ENCODE peak calls at places on chromosomes 12 and 14, in six cellular contexts. O, Y, H, W, Q and R are unnamed samples.
A peak's percentile ranks its signal among the peaks of the same experiment; 100 is the strongest.

GRCh38 chr12:87704374-87704773 is 324.8 kb downstream of the C12orf50 start:
- DNase-seq in H (no peak), Q (no peak), O (no peak), W (no peak), Y (no peak), R (no peak)

GRCh38 chr14:56002876-56003625 is 115.2 kb upstream of the PELI2 start:
- DNase-seq in Q (no peak), W (no peak), O (no peak), H (no peak), Y (no peak), R (no peak)

GRCh38 chr12:102848832-102849231 is 68.2 kb downstream of the PAH start:
- DNase-seq in O (no peak), W (no peak), Q (no peak), Y (no peak), H (no peak), R (no peak)

GRCh38 chr14:84520711-84521338 is 1009.1 kb upstream of the FLRT2 start:
- DNase-seq in Y (peak; percentile 2), H (no peak), O (peak; percentile 18), Q (peak; percentile 10), W (no peak), R (no peak)

GRCh38 chr14:34059925-34060746 is 109.3 kb upstream of the EGLN3 start:
- DNase-seq in W (peak; percentile 47), H (peak; percentile 80), Y (peak; percentile 57), O (peak; percentile 86), Q (peak; percentile 88), R (peak; percentile 62)

GRCh38 chr12:6745751-6746525 is 7.0 kb downstream of the MLF2 start:
- DNase-seq in Q (no peak), W (no peak), H (peak; percentile 60), O (no peak), Y (no peak), R (peak; percentile 12)

GRCh38 chr12:57389033-57389432 is 41.8 kb downstream of the R3HDM2 start:
- DNase-seq in O (no peak), W (no peak), Q (no peak), Y (peak; percentile 80), H (no peak), R (peak; percentile 92)

GRCh38 chr14:73729556-73730265 is 15.5 kb upstream of the PNMA1 start:
- DNase-seq in W (no peak), O (no peak), Y (no peak), Q (no peak), H (no peak), R (no peak)

GRCh38 chr14:95679995-95680735 is 6.1 kb upstream of the TCL1B start:
- DNase-seq in Q (peak; percentile 30), H (no peak), O (peak; percentile 63), W (no peak), Y (no peak), R (no peak)

GRCh38 chr14:85233756-85234545 is 296.0 kb upstream of the FLRT2 start:
- DNase-seq in Q (no peak), W (no peak), H (no peak), O (no peak), Y (peak; percentile 24), R (peak; percentile 85)

GRCh38 chr14:85584481-85584880 is 54.5 kb downstream of the FLRT2 start:
- DNase-seq in W (no peak), Y (no peak), O (no peak), H (no peak), Q (no peak), R (no peak)

GRCh38 chr12:79020106-79020505 is 155.5 kb downstream of the SYT1 start:
- DNase-seq in Q (no peak), O (no peak), H (no peak), W (no peak), Y (peak; percentile 10), R (peak; percentile 25)

DNA sequence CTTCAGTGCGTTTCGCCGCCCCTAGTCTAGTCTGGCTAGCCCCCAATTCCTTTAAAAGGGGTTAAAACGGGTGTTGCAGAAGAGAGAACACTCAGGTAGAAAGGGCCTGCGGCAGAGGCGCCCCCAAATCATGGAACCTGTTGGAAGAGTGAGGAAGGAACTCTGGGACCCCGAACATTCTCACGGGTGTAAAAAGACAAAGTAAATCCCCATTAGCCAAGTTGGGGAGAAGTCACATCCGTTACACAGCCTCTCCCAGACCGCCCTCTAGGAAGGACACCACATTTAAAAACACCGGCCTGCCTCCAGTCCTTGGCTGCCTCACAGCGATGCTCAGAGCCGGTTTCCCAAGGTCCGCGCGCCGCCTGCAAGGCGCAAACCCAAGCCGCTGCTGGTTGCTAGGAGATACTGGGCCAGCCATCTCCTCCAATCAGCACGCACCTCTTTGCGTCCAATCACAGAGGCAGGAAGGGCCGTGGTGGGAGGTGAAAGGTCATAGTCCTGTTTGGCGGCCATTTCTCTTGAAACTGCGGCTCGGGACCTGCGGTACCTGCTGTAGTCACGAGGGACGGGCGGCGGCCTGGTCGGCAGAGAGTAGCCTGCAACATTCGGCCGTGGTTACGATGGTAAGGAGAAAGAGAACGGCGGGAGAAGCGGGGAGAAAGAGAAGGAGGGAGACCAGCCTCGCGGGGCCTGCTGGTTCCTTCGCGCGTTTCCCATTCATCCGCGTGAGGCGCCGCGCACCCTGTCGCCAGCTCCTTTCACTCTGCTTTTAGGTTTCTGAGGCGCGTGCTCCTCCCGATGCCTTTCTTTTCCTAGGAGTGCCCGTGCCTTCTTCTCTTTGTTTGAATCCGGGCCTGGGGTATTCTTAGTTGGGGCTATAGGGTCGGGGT is at the start of gene SNRPF:
- DNase-seq in W (peak; percentile 89), Q (peak; percentile 96), H (peak; percentile 95), Y (peak; percentile 97), O (peak; percentile 96), R (peak; percentile 97)
- TF ChIP-seq CTCF in W (peak; percentile 35), Q (no peak), H (peak; percentile 23), Y (no peak), O (peak; percentile 27), R (peak; percentile 8)

GRCh38 chr12:12973019-12973418 is 21.0 kb upstream of the GPRC5D start:
- DNase-seq in H (no peak), Y (no peak), O (no peak), Q (no peak), W (no peak), R (no peak)

GRCh38 chr12:12976366-12976765 is 23.7 kb downstream of the HEBP1 start:
- DNase-seq in W (no peak), O (no peak), Y (peak; percentile 97), Q (no peak), H (no peak), R (peak; percentile 98)

GRCh38 chr12:12977231-12977630 is 22.8 kb downstream of the HEBP1 start:
- DNase-seq in W (no peak), Q (no peak), O (no peak), H (no peak), Y (no peak), R (no peak)

GRCh38 chr12:12974211-12974610 is 22.2 kb upstream of the GPRC5D start:
- DNase-seq in H (no peak), O (no peak), W (no peak), Y (no peak), Q (no peak), R (no peak)

DNA sequence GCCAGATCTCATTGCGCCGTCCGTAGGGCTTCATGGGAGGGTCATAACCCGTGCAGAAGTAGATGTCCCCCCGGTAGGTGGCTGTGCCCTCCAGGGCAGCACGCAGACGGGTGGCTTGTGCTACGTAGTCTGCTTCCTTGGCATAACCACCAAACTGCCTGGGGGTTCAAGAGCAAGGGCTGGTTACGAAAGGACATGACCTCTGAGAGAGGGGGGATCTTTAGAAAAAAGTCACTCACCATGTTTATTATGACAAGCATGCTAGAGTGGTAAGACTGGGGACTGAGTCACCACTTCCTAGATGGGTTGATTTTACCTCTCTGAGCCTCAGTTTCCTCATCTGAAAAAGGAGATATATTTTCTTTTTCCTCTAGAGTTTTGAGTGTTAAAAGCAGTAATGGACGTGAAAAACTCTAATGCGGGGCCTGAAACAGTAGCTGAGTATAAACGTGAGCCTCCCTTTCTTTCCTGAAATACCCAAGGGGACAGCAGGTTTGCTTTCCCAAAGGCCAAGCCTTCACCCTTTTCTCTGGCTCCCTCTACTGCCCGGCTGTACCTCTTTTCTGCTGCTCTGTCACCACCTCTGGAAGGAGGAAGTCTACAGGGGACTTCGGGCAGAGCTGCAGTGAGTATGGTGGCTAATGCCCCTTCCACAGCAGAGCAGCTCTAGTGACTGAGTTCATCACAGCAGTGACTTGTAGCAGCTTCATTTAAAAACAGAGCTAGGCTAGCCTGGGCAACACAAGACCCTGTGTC is 23.5 kb upstream of the GPRC5D start:
- DNase-seq in H (no peak), Y (peak; percentile 65), W (no peak), O (no peak), Q (peak; percentile 60), R (peak; percentile 65)
- TF ChIP-seq CTCF in H (peak; percentile 27), Y (peak; percentile 69), W (no peak), O (peak; percentile 13), Q (peak; percentile 64), R (peak; percentile 69)

DNA sequence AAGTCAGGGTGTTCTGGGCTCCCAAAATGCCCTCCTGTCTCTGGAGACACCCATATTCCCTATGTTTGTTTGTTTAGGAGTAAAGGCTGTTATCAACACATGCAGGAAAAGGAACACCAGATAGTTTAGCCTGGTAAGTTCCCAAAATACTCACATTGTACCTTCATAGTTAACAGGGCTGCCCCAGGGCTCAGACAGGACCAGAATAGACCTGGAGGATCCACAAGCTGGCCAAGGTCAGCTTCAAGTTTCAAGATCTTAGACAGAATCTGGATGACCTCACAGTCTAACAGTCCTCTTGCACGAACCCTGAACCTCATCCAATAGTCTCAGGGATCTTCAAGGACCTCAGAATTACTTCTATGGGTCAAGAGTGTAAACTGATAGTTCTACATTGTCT is 18.1 kb upstream of the HSP90B1 start:
- DNase-seq in H (no peak), Y (no peak), Q (no peak), O (no peak), W (no peak), R (no peak)
- TF ChIP-seq CTCF in H (no peak), Y (no peak), Q (no peak), O (no peak), W (no peak), R (no peak)

GRCh38 chr12:91105807-91106206 is 5.5 kb downstream of the LUM start:
- DNase-seq in H (no peak), Q (no peak), O (no peak), W (no peak), Y (peak; percentile 42), R (peak; percentile 33)

GRCh38 chr12:91106283-91106682 is 5.0 kb downstream of the LUM start:
- DNase-seq in Q (no peak), H (no peak), Y (no peak), O (no peak), W (no peak), R (no peak)

GRCh38 chr12:91111366-91112321 is at the start of gene LUM:
- DNase-seq in O (no peak), Q (peak; percentile 35), H (no peak), W (no peak), Y (peak; percentile 64), R (peak; percentile 81)

GRCh38 chr12:91108196-91108595 is 3.1 kb downstream of the LUM start:
- DNase-seq in O (no peak), W (no peak), Y (no peak), Q (no peak), H (no peak), R (peak; percentile 58)

DNA sequence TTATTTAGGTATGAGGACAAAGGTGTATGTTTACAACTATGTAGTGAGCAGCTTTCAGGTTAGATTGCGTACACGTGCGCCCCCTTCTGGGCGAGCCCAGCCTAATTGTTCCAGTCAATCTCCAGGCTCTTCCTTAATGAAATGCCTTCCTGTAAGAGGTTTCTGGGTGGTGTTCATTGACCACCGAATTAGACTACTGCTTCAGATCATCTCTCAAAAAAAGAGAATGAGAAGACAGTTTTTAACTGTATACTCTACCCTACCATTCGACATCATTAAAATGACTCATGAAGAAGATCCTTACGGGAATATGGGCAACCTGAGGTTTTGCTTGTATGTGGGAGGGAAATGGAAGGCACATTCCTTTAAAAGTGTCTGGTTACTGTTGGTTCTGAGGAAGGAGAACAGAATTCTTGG is 2.1 kb downstream of the LUM start:
- DNase-seq in O (peak; percentile 64), Y (peak; percentile 74), Q (peak; percentile 73), W (peak; percentile 44), H (peak; percentile 71), R (peak; percentile 80)
- TF ChIP-seq CTCF in O (peak; percentile 63), Y (peak; percentile 64), Q (peak; percentile 80), W (peak; percentile 77), H (peak; percentile 67), R (peak; percentile 70)